ENCODE peak calls at places on chromosome 3, in five cellular contexts. One of them, this sample, is unnamed.

GRCh38 chr3:143720381-143720780 is 127.9 kb downstream of the SLC9A9 start:
- DNase-seq in endothelial cell: no peak
- DNase-seq in left lung: no peak
- DNase-seq in Panc1: no peak
- DNase-seq in GM06990: no peak
- DNase-seq in this sample: no peak

GRCh38 chr3:45677045-45677436 is 12.2 kb upstream of the SACM1L start:
- DNase-seq in Panc1: no peak
- DNase-seq in endothelial cell: peak; percentile 25
- DNase-seq in GM06990: no peak
- DNase-seq in left lung: no peak
- DNase-seq in this sample: no peak

GRCh38 chr3:157175678-157176077 is 15.7 kb upstream of the CCNL1 start:
- DNase-seq in GM06990: no peak
- DNase-seq in left lung: no peak
- DNase-seq in endothelial cell: peak; percentile 23
- DNase-seq in Panc1: no peak
- DNase-seq in this sample: peak; percentile 38

GRCh38 chr3:78086150-78086549 is 1046.3 kb downstream of the ROBO2 start:
- DNase-seq in GM06990: no peak
- DNase-seq in endothelial cell: no peak
- DNase-seq in left lung: no peak
- DNase-seq in Panc1: no peak
- DNase-seq in this sample: no peak

GRCh38 chr3:157819826-157820517 is 286.2 kb downstream of the SHOX2 start:
- DNase-seq in Panc1: no peak
- DNase-seq in left lung: no peak
- DNase-seq in endothelial cell: no peak
- DNase-seq in GM06990: no peak
- DNase-seq in this sample: no peak

GRCh38 chr3:112481342-112481870 is 17.9 kb downstream of the BTLA start:
- DNase-seq in GM06990: no peak
- DNase-seq in endothelial cell: no peak
- DNase-seq in left lung: no peak
- DNase-seq in Panc1: no peak
- DNase-seq in this sample: no peak

GRCh38 chr3:195458188-195458800 is 15.5 kb upstream of the ACAP2 start:
- DNase-seq in Panc1: no peak
- DNase-seq in endothelial cell: no peak
- DNase-seq in GM06990: no peak
- DNase-seq in left lung: no peak
- DNase-seq in this sample: peak; percentile 59

GRCh38 chr3:90035643-90036042 is 928.2 kb downstream of the EPHA3 start:
- DNase-seq in left lung: no peak
- DNase-seq in GM06990: no peak
- DNase-seq in endothelial cell: no peak
- DNase-seq in Panc1: no peak
- DNase-seq in this sample: no peak

GRCh38 chr3:186042521-186043202 is 66.2 kb downstream of the ETV5 start:
- DNase-seq in Panc1: no peak
- DNase-seq in endothelial cell: no peak
- DNase-seq in GM06990: no peak
- DNase-seq in left lung: no peak
- DNase-seq in this sample: no peak

GRCh38 chr3:152857082-152857481 is 22.2 kb downstream of the P2RY1 start:
- DNase-seq in Panc1: no peak
- DNase-seq in GM06990: no peak
- DNase-seq in left lung: peak; percentile 48
- DNase-seq in endothelial cell: no peak
- DNase-seq in this sample: no peak

GRCh38 chr3:100299031-100299430 is 35.5 kb upstream of the NIT2 start:
- DNase-seq in GM06990: no peak
- DNase-seq in endothelial cell: no peak
- DNase-seq in Panc1: no peak
- DNase-seq in left lung: no peak
- DNase-seq in this sample: no peak

GRCh38 chr3:168029705-168030104 is 66.0 kb downstream of the GOLIM4 start:
- DNase-seq in GM06990: no peak
- DNase-seq in endothelial cell: no peak
- DNase-seq in Panc1: no peak
- DNase-seq in left lung: no peak
- DNase-seq in this sample: no peak

GRCh38 chr3:56952846-56953245 is 107.6 kb upstream of the SPATA12 start:
- DNase-seq in left lung: no peak
- DNase-seq in Panc1: no peak
- DNase-seq in GM06990: no peak
- DNase-seq in endothelial cell: no peak
- DNase-seq in this sample: no peak

GRCh38 chr3:176041812-176042211 is 1155.5 kb downstream of the TBL1XR1 start:
- DNase-seq in endothelial cell: no peak
- DNase-seq in Panc1: no peak
- DNase-seq in GM06990: no peak
- DNase-seq in left lung: no peak
- DNase-seq in this sample: no peak

GRCh38 chr3:125039041-125039896 is 16.5 kb downstream of the HEG1 start:
- DNase-seq in endothelial cell: no peak
- DNase-seq in left lung: no peak
- DNase-seq in GM06990: no peak
- DNase-seq in Panc1: no peak
- DNase-seq in this sample: no peak

GRCh38 chr3:135966349-135966695 is 794 bp downstream of the PPP2R3A start:
- DNase-seq in Panc1: no peak
- DNase-seq in GM06990: no peak
- DNase-seq in left lung: peak; percentile 47
- DNase-seq in endothelial cell: peak; percentile 66
- DNase-seq in this sample: no peak

GRCh38 chr3:156341831-156342416 is 213.0 kb downstream of the SSR3 start:
- DNase-seq in GM06990: peak; percentile 25
- DNase-seq in left lung: no peak
- DNase-seq in endothelial cell: no peak
- DNase-seq in Panc1: no peak
- DNase-seq in this sample: peak; percentile 68

GRCh38 chr3:111895079-111895478 is 36.0 kb downstream of the PHLDB2 start:
- DNase-seq in endothelial cell: no peak
- DNase-seq in Panc1: peak; percentile 30
- DNase-seq in GM06990: no peak
- DNase-seq in left lung: no peak
- DNase-seq in this sample: no peak

GRCh38 chr3:112046599-112046998 is 12.1 kb downstream of the TMPRSS7 start:
- DNase-seq in Panc1: no peak
- DNase-seq in GM06990: no peak
- DNase-seq in left lung: no peak
- DNase-seq in endothelial cell: no peak
- DNase-seq in this sample: no peak

GRCh38 chr3:182028081-182028480 is 316.4 kb downstream of the SOX2 start:
- DNase-seq in GM06990: no peak
- DNase-seq in left lung: no peak
- DNase-seq in Panc1: no peak
- DNase-seq in endothelial cell: no peak
- DNase-seq in this sample: no peak

GRCh38 chr3:118760611-118761606 is 273.7 kb downstream of the IGSF11 start:
- DNase-seq in Panc1: no peak
- DNase-seq in GM06990: no peak
- DNase-seq in left lung: no peak
- DNase-seq in endothelial cell: no peak
- DNase-seq in this sample: peak; percentile 10

GRCh38 chr3:17741621-17742091 is 775 bp downstream of the TBC1D5 start:
- DNase-seq in endothelial cell: no peak
- DNase-seq in GM06990: no peak
- DNase-seq in Panc1: no peak
- DNase-seq in left lung: no peak
- DNase-seq in this sample: no peak

GRCh38 chr3:11606090-11606784 is 37.5 kb downstream of the VGLL4 start:
- DNase-seq in endothelial cell: no peak
- DNase-seq in left lung: no peak
- DNase-seq in GM06990: no peak
- DNase-seq in Panc1: no peak
- DNase-seq in this sample: no peak

GRCh38 chr3:55576621-55577020 is 89.5 kb upstream of the WNT5A start:
- DNase-seq in left lung: no peak
- DNase-seq in Panc1: no peak
- DNase-seq in GM06990: no peak
- DNase-seq in endothelial cell: no peak
- DNase-seq in this sample: no peak

GRCh38 chr3:160754855-160755747 is 930 bp upstream of the PPM1L start:
- DNase-seq in GM06990: peak; percentile 95
- DNase-seq in Panc1: peak; percentile 85
- DNase-seq in left lung: peak; percentile 96
- DNase-seq in endothelial cell: peak; percentile 88
- DNase-seq in this sample: peak; percentile 95

GRCh38 chr3:39809181-39809994 is at the start of gene MYRIP:
- DNase-seq in GM06990: peak; percentile 42
- DNase-seq in endothelial cell: peak; percentile 75
- DNase-seq in Panc1: no peak
- DNase-seq in left lung: peak; percentile 49
- DNase-seq in this sample: peak; percentile 28

GRCh38 chr3:98971183-98971681 is 69.7 kb upstream of the DCBLD2 start:
- DNase-seq in endothelial cell: no peak
- DNase-seq in GM06990: no peak
- DNase-seq in Panc1: no peak
- DNase-seq in left lung: no peak
- DNase-seq in this sample: no peak
- TF ChIP-seq CTCF in endothelial cell: no peak
- TF ChIP-seq CTCF in GM06990: no peak
- TF ChIP-seq CTCF in Panc1: no peak
- TF ChIP-seq CTCF in left lung: no peak
- TF ChIP-seq CTCF in this sample: no peak

DNA sequence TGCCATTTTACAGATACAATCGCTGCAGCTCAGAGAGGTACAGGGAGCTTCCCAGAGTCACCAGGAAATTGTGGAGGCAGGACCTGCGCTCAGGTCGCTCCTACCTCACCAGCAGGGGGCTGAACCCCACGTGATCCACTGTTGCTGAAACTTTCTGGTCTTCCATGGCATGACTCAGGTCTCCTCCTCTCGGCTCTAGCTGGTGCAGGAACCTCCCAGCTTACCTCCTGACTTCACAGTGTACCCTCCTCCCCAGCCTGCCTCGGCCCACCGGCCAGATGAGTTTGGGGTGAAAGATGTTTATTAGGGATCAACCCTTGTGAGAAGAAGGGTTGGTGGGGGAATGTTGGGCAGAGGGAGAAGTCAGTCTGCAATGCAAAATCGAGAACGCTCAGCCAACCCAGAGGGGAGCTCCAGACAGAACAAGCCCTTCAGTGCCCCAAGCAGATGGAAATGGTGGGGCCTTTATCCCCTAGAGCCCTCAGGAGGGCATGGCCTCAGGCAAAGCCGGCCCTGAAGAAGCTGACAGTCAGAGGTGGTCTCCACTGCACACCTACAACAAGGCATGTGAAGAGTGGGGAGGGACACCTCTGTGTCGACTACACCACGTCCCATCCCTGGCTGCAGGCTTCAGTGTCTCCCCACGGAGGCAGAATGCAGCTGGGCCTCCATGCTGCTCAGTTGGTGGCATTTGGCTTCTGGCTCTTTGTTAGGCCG is 118.6 kb upstream of the PRR20G start:
- DNase-seq in Panc1: no peak
- DNase-seq in GM06990: no peak
- DNase-seq in endothelial cell: no peak
- DNase-seq in left lung: peak; percentile 28
- DNase-seq in this sample: peak; percentile 55
- TF ChIP-seq CTCF in Panc1: no peak
- TF ChIP-seq CTCF in GM06990: peak; percentile 52
- TF ChIP-seq CTCF in endothelial cell: peak; percentile 49
- TF ChIP-seq CTCF in left lung: no peak
- TF ChIP-seq CTCF in this sample: peak; percentile 57

GRCh38 chr3:122324871-122325323 is at the start of gene CSTA:
- DNase-seq in left lung: no peak
- DNase-seq in endothelial cell: no peak
- DNase-seq in Panc1: no peak
- DNase-seq in GM06990: no peak
- DNase-seq in this sample: no peak
- TF ChIP-seq CTCF in left lung: no peak
- TF ChIP-seq CTCF in endothelial cell: no peak
- TF ChIP-seq CTCF in Panc1: no peak
- TF ChIP-seq CTCF in GM06990: no peak
- TF ChIP-seq CTCF in this sample: no peak

DNA sequence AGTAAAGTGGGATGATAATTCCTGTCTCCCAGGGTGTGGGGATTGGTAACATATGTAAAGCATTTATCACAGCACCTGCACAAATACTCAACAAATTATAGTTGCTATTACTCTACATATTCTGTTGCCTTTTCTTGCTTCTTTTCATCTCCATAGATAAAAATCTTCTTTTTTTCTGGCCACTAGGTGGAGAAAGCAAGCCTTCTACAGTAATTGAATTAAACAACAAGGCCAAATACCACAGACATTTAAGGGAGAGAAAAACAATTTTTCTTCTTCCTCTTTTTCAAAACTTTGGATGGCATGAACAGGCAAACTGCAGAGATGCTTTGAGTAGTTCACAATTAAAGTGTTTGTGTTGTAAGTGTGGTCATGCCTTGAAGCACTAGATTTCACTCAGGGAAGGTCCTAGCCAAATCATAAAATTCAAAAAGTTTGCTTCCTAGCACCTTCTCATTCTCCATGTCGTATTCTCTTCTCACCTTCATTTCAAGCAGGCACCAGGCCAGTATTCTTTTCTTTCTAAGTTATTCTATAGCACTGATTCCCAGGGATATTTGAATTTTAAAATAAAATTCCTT is 493.4 kb upstream of the TGFBR2 start:
- DNase-seq in endothelial cell: no peak
- DNase-seq in GM06990: no peak
- DNase-seq in left lung: no peak
- DNase-seq in Panc1: peak; percentile 10
- DNase-seq in this sample: peak; percentile 7
- TF ChIP-seq CTCF in endothelial cell: peak; percentile 75
- TF ChIP-seq CTCF in GM06990: peak; percentile 49
- TF ChIP-seq CTCF in left lung: peak; percentile 35
- TF ChIP-seq CTCF in Panc1: peak; percentile 59
- TF ChIP-seq CTCF in this sample: peak; percentile 33